ENCODE peak calls at places on chromosome 18, in eight cellular contexts. I is stimulated activated CD4-positive, alpha-beta T cell treated with anti-CD3 and anti-CD28 coated beads, Interleukin-12 subunit alpha, Interleukin-12 subunit beta, amount 100 ng/mL, for 24 hours; L is GM20000; A is endothelial cell; V is NCI-H2029 treated with DMSO at 0.1 percent for 48 hours; Y is T-helper 1 cell; J is head of caudate nucleus; G is psoas muscle. X is an unnamed sample.

GRCh38 chr18:51427012-51427411 is 229.5 kb upstream of the MEX3C start:
- DNase-seq in I (no peak), L (no peak), A (no peak), V (no peak), Y (no peak), J (no peak), G (no peak), X (no peak)

GRCh38 chr18:61892683-61893303 is at the start of gene RNF152:
- DNase-seq in I (no peak), L (peak; percentile 46), A (peak; percentile 41), V (no peak), Y (peak; percentile 16), J (peak; percentile 44), G (peak; percentile 23), X (peak; percentile 8)

GRCh38 chr18:45325791-45326190 is 289.5 kb upstream of the SLC14A2 start:
- DNase-seq in I (no peak), L (no peak), A (no peak), V (no peak), Y (no peak), J (no peak), G (no peak), X (no peak)

GRCh38 chr18:12296087-12296403 is 12.0 kb upstream of the TUBB6 start:
- DNase-seq in I (no peak), L (no peak), A (no peak), V (no peak), Y (no peak), J (no peak), G (no peak), X (no peak)

GRCh38 chr18:13471971-13472628 is 253.5 kb downstream of the LDLRAD4 start:
- DNase-seq in I (no peak), L (no peak), A (no peak), V (no peak), Y (no peak), J (peak; percentile 58), G (no peak), X (no peak)

GRCh38 chr18:57959278-57959677 is 84.7 kb upstream of the NEDD4L start:
- DNase-seq in I (no peak), L (peak; percentile 41), A (peak; percentile 32), V (no peak), Y (no peak), J (peak; percentile 27), G (no peak), X (peak; percentile 59)

GRCh38 chr18:23838233-23838632 is 149.0 kb downstream of the LAMA3 start:
- DNase-seq in I (no peak), L (no peak), A (no peak), V (no peak), Y (no peak), J (no peak), G (no peak), X (no peak)

GRCh38 chr18:11005528-11005927 is 143.8 kb downstream of the PIEZO2 start:
- DNase-seq in I (no peak), L (no peak), A (no peak), V (no peak), Y (no peak), J (no peak), G (no peak), X (peak; percentile 32)

GRCh38 chr18:69934866-69935265 is 12.8 kb downstream of the CD226 start:
- DNase-seq in I (no peak), L (no peak), A (no peak), V (no peak), Y (no peak), J (no peak), G (no peak), X (no peak)

GRCh38 chr18:39843546-39843945 is 2111.5 kb upstream of the PIK3C3 start:
- DNase-seq in I (no peak), L (no peak), A (no peak), V (no peak), Y (no peak), J (no peak), G (no peak), X (no peak)

GRCh38 chr18:9731380-9731779 is 23.3 kb downstream of the RAB31 start:
- DNase-seq in I (no peak), L (no peak), A (no peak), V (no peak), Y (no peak), J (no peak), G (no peak), X (no peak)

GRCh38 chr18:25815659-25816058 is 274.8 kb downstream of the SS18 start:
- DNase-seq in I (no peak), L (no peak), A (no peak), V (no peak), Y (no peak), J (no peak), G (no peak), X (no peak)

GRCh38 chr18:5969355-5970003 is 74.2 kb upstream of the TMEM200C start:
- DNase-seq in I (no peak), L (no peak), A (no peak), V (no peak), Y (no peak), J (peak; percentile 16), G (no peak), X (no peak)

GRCh38 chr18:22172594-22173049 is 3.2 kb downstream of the GATA6 start:
- DNase-seq in I (no peak), L (no peak), A (no peak), V (no peak), Y (no peak), J (no peak), G (no peak), X (no peak)

GRCh38 chr18:4004176-4004829 is 450.8 kb downstream of the DLGAP1 start:
- DNase-seq in I (no peak), L (no peak), A (no peak), V (no peak), Y (no peak), J (no peak), G (no peak), X (peak; percentile 12)

GRCh38 chr18:26521617-26522016 is 26.7 kb downstream of the KCTD1 start:
- DNase-seq in I (no peak), L (no peak), A (no peak), V (no peak), Y (no peak), J (no peak), G (no peak), X (no peak)

GRCh38 chr18:49015886-49016647 is 65.3 kb upstream of the SMAD7 start:
- DNase-seq in I (no peak), L (no peak), A (no peak), V (no peak), Y (no peak), J (no peak), G (no peak), X (no peak)

X was measured in GM12865.